ENCODE peak calls at places on chromosomes 5 and 9, in six cellular contexts. One of them, this sample, is unnamed.

GRCh38 chr9:91359734-91360470 is 1.8 kb downstream of the AUH start:
- DNase-seq in RWPE1: no peak
- DNase-seq in anterior cingulate cortex: no peak
- DNase-seq in fibroblast of pulmonary artery: no peak
- DNase-seq in astrocyte of the hippocampus: no peak
- DNase-seq in HTR-8/SVneo: no peak
- DNase-seq in this sample: no peak

GRCh38 chr5:56327810-56328209 is 94.7 kb upstream of the ANKRD55 start:
- DNase-seq in RWPE1: no peak
- DNase-seq in anterior cingulate cortex: no peak
- DNase-seq in fibroblast of pulmonary artery: no peak
- DNase-seq in astrocyte of the hippocampus: no peak
- DNase-seq in HTR-8/SVneo: no peak
- DNase-seq in this sample: peak; percentile 80

GRCh38 chr5:122492675-122493074 is 180.6 kb downstream of the SNCAIP start:
- DNase-seq in RWPE1: no peak
- DNase-seq in anterior cingulate cortex: no peak
- DNase-seq in fibroblast of pulmonary artery: peak; percentile 21
- DNase-seq in astrocyte of the hippocampus: no peak
- DNase-seq in HTR-8/SVneo: no peak
- DNase-seq in this sample: no peak

GRCh38 chr5:132424167-132424935 is 54.8 kb downstream of the SLC22A5 start:
- DNase-seq in RWPE1: no peak
- DNase-seq in anterior cingulate cortex: no peak
- DNase-seq in fibroblast of pulmonary artery: no peak
- DNase-seq in astrocyte of the hippocampus: no peak
- DNase-seq in HTR-8/SVneo: no peak
- DNase-seq in this sample: no peak

GRCh38 chr5:40410231-40410861 is 269.4 kb upstream of the PTGER4 start:
- DNase-seq in RWPE1: peak; percentile 65
- DNase-seq in anterior cingulate cortex: no peak
- DNase-seq in fibroblast of pulmonary artery: peak; percentile 80
- DNase-seq in astrocyte of the hippocampus: peak; percentile 63
- DNase-seq in HTR-8/SVneo: peak; percentile 76
- DNase-seq in this sample: peak; percentile 73

GRCh38 chr5:142800776-142801494 is 30.8 kb downstream of the ARHGAP26 start:
- DNase-seq in RWPE1: no peak
- DNase-seq in anterior cingulate cortex: no peak
- DNase-seq in fibroblast of pulmonary artery: no peak
- DNase-seq in astrocyte of the hippocampus: no peak
- DNase-seq in HTR-8/SVneo: no peak
- DNase-seq in this sample: peak; percentile 30

GRCh38 chr5:125700380-125700856 is 722.8 kb upstream of the GRAMD2B start:
- DNase-seq in RWPE1: no peak
- DNase-seq in anterior cingulate cortex: no peak
- DNase-seq in fibroblast of pulmonary artery: peak; percentile 29
- DNase-seq in astrocyte of the hippocampus: peak; percentile 28
- DNase-seq in HTR-8/SVneo: no peak
- DNase-seq in this sample: no peak

GRCh38 chr9:78595200-78595945 is 298.4 kb downstream of the PSAT1 start:
- DNase-seq in RWPE1: no peak
- DNase-seq in anterior cingulate cortex: no peak
- DNase-seq in fibroblast of pulmonary artery: no peak
- DNase-seq in astrocyte of the hippocampus: peak; percentile 55
- DNase-seq in HTR-8/SVneo: no peak
- DNase-seq in this sample: no peak

GRCh38 chr9:79883073-79883645 is 311.4 kb downstream of the TLE4 start:
- DNase-seq in RWPE1: no peak
- DNase-seq in anterior cingulate cortex: no peak
- DNase-seq in fibroblast of pulmonary artery: no peak
- DNase-seq in astrocyte of the hippocampus: no peak
- DNase-seq in HTR-8/SVneo: no peak
- DNase-seq in this sample: peak; percentile 19

This sample was measured in activated naive CD4-positive, alpha-beta T cell treated with Interleukin-2 at 50 U/mL for 16 hours.